ENCODE peak calls at places on chromosomes 5 and 9, in nine cellular contexts. D, P, M, S, V, Y, Z, N and A are unnamed samples.

GRCh38 chr5:167770461-167770860 is 521.0 kb upstream of the WWC1 start:
- DNase-seq in D (no peak), P (no peak), M (no peak), S (no peak), V (no peak), Y (no peak), Z (no peak), N (no peak), A (no peak)

GRCh38 chr5:134647750-134648424 is 698 bp upstream of the SEC24A start:
- DNase-seq in D (no peak), P (no peak), M (no peak), S (no peak), V (peak; percentile 31), Y (no peak), Z (no peak), N (no peak), A (no peak)

GRCh38 chr5:77957-78804 is 13.8 kb upstream of the PLEKHG4B start:
- DNase-seq in D (no peak), P (peak; percentile 73), M (no peak), S (peak; percentile 66), V (no peak), Y (peak; percentile 75), Z (no peak), N (no peak), A (no peak)

GRCh38 chr9:114231218-114232090 is 76.1 kb downstream of the COL27A1 start:
- DNase-seq in D (no peak), P (no peak), M (no peak), S (no peak), V (no peak), Y (no peak), Z (no peak), N (no peak), A (no peak)

GRCh38 chr5:134245101-134245604 is 19.3 kb upstream of the PPP2CA start:
- DNase-seq in D (peak; percentile 16), P (no peak), M (no peak), S (peak; percentile 50), V (no peak), Y (peak; percentile 63), Z (peak; percentile 46), N (peak; percentile 26), A (peak; percentile 24)

GRCh38 chr5:95709967-95710650 is 21.0 kb upstream of the RHOBTB3 start:
- DNase-seq in D (peak; percentile 50), P (no peak), M (no peak), S (peak; percentile 59), V (no peak), Y (peak; percentile 56), Z (peak; percentile 43), N (peak; percentile 27), A (peak; percentile 66)

GRCh38 chr9:90003046-90003355 is 398.2 kb downstream of the GADD45G start:
- DNase-seq in D (no peak), P (no peak), M (no peak), S (peak; percentile 61), V (no peak), Y (no peak), Z (no peak), N (peak; percentile 62), A (no peak)

GRCh38 chr5:115072266-115073056 is 97.2 kb downstream of the TRIM36 start:
- DNase-seq in D (peak; percentile 36), P (no peak), M (no peak), S (no peak), V (no peak), Y (no peak), Z (no peak), N (no peak), A (no peak)

GRCh38 chr5:169567079-169567478 is 16.5 kb upstream of the SPDL1 start:
- DNase-seq in D (peak; percentile 20), P (no peak), M (no peak), S (no peak), V (no peak), Y (peak; percentile 38), Z (no peak), N (no peak), A (no peak)

GRCh38 chr5:109318455-109319108 is 91.2 kb downstream of the PJA2 start:
- DNase-seq in D (no peak), P (no peak), M (no peak), S (no peak), V (no peak), Y (no peak), Z (no peak), N (no peak), A (no peak)